ENCODE peak calls at places on chromosomes 13 and 19, in nine cellular contexts. M, V, D, A, W, J, Y, T and I are unnamed samples.

GRCh38 chr19:14553042-14553938 is 18.6 kb downstream of the NDUFB7 start:
- ATAC-seq in M (no peak), V (no peak), D (no peak), A (no peak), W (no peak), J (no peak), Y (no peak), T (no peak), I (no peak)

GRCh38 chr13:101211261-101211660 is 205.0 kb downstream of the NALCN start:
- ATAC-seq in M (no peak), V (no peak), D (no peak), A (no peak), W (no peak), J (no peak), Y (no peak), T (no peak), I (no peak)

GRCh38 chr13:113608246-113608635 is 23.7 kb downstream of the TFDP1 start:
- ATAC-seq in M (no peak), V (no peak), D (no peak), A (no peak), W (peak), J (no peak), Y (no peak), T (no peak), I (no peak)

GRCh38 chr13:99542788-99543406 is 41.6 kb downstream of the TM9SF2 start:
- ATAC-seq in M (peak), V (peak), D (peak), A (peak), W (peak), J (peak), Y (peak), T (peak), I (peak)

GRCh38 chr19:17755977-17756670 is 4.8 kb downstream of the FCHO1 start:
- ATAC-seq in M (no peak), V (no peak), D (no peak), A (no peak), W (no peak), J (no peak), Y (no peak), T (no peak), I (peak)

GRCh38 chr19:45590300-45591003 is 5.8 kb upstream of the OPA3 start:
- ATAC-seq in M (no peak), V (no peak), D (no peak), A (no peak), W (no peak), J (no peak), Y (no peak), T (no peak), I (no peak)

GRCh38 chr19:34224996-34225658 is 29.2 kb upstream of the GARRE1 start:
- ATAC-seq in M (no peak), V (no peak), D (peak), A (peak), W (no peak), J (peak), Y (no peak), T (no peak), I (peak)

GRCh38 chr13:71464673-71465072 is 402.3 kb downstream of the DACH1 start:
- ATAC-seq in M (no peak), V (no peak), D (no peak), A (no peak), W (no peak), J (no peak), Y (no peak), T (no peak), I (no peak)

GRCh38 chr13:113151745-113152707 is 6.4 kb upstream of the PROZ start:
- ATAC-seq in M (peak), V (peak), D (peak), A (no peak), W (peak), J (peak), Y (peak), T (peak), I (no peak)

GRCh38 chr13:99288069-99288468 is 19.1 kb downstream of the GPR183 start:
- ATAC-seq in M (peak), V (no peak), D (no peak), A (no peak), W (no peak), J (peak), Y (no peak), T (peak), I (peak)

GRCh38 chr13:32032780-32033179 is 1.2 kb downstream of the FRY start:
- ATAC-seq in M (no peak), V (no peak), D (no peak), A (no peak), W (no peak), J (no peak), Y (no peak), T (no peak), I (no peak)

GRCh38 chr13:104586010-104586746 is 1520.0 kb upstream of the SLC10A2 start:
- ATAC-seq in M (no peak), V (no peak), D (no peak), A (no peak), W (no peak), J (no peak), Y (no peak), T (no peak), I (no peak)

GRCh38 chr13:77865588-77865987 is 53.0 kb downstream of the EDNRB start:
- ATAC-seq in M (no peak), V (no peak), D (no peak), A (no peak), W (no peak), J (no peak), Y (peak), T (no peak), I (no peak)

GRCh38 chr13:77500094-77500493 is 35.4 kb upstream of the SCEL start:
- ATAC-seq in M (no peak), V (no peak), D (no peak), A (no peak), W (no peak), J (no peak), Y (no peak), T (no peak), I (no peak)

GRCh38 chr19:49503582-49503962 is 7.3 kb downstream of the RPS11 start:
- ATAC-seq in M (no peak), V (no peak), D (no peak), A (no peak), W (no peak), J (no peak), Y (no peak), T (no peak), I (no peak)

GRCh38 chr19:10079031-10079453 is 7.1 kb upstream of the SHFL start:
- ATAC-seq in M (no peak), V (no peak), D (no peak), A (no peak), W (peak), J (no peak), Y (no peak), T (no peak), I (no peak)

GRCh38 chr13:46831588-46832194 is 34.7 kb upstream of the ESD start:
- ATAC-seq in M (peak), V (no peak), D (no peak), A (peak), W (peak), J (no peak), Y (no peak), T (no peak), I (no peak)

GRCh38 chr19:10399878-10400277 is 3.5 kb downstream of the CDC37 start:
- ATAC-seq in M (no peak), V (no peak), D (no peak), A (no peak), W (no peak), J (no peak), Y (peak), T (no peak), I (no peak)

GRCh38 chr19:32824136-32824835 is 45.3 kb downstream of the SLC7A9 start:
- ATAC-seq in M (no peak), V (no peak), D (no peak), A (no peak), W (peak), J (no peak), Y (no peak), T (no peak), I (no peak)

GRCh38 chr19:8367327-8368001 is 3.5 kb downstream of the ANGPTL4 start:
- ATAC-seq in M (no peak), V (peak), D (no peak), A (no peak), W (peak), J (no peak), Y (peak), T (no peak), I (no peak)

GRCh38 chr13:114008964-114009589 is 35.2 kb upstream of the C13orf46 start:
- ATAC-seq in M (no peak), V (no peak), D (no peak), A (no peak), W (no peak), J (no peak), Y (no peak), T (no peak), I (no peak)

GRCh38 chr19:6091771-6092291 is 18.5 kb downstream of the RFX2 start:
- ATAC-seq in M (no peak), V (no peak), D (no peak), A (no peak), W (no peak), J (no peak), Y (no peak), T (no peak), I (no peak)